ENCODE peak calls at places on chromosomes 16 and 17, in nine cellular contexts. One of them, this sample, is unnamed.
A peak's percentile ranks its signal among the peaks of the same experiment; 100 is the strongest.

GRCh38 chr17:7686221-7687071 is 844 bp downstream of the TP53 start:
- DNase-seq in activated CD4-positive, CD25-positive, alpha-beta regulatory T cell: peak; percentile 65
- DNase-seq in stimulated activated CD4-positive, alpha-beta T cell treated with anti-CD3 and anti-CD28 coated beads, Interleukin-15, amount 100 ng/mL, for 48 hours: peak; percentile 73
- DNase-seq in Peyer's patch: peak; percentile 77
- DNase-seq in activated effector memory CD4-positive, alpha-beta T cell treated with Interleukin-2 at 50 U/mL for 16 hours: peak; percentile 72
- DNase-seq in CD4-positive, alpha-beta T cell: peak; percentile 68
- DNase-seq in stomach: peak; percentile 76
- DNase-seq in ovary: peak; percentile 80
- DNase-seq in cardiac fibroblast: no peak
- DNase-seq in this sample: no peak

GRCh38 chr17:10729334-10730193 is at the start of gene TMEM220:
- DNase-seq in activated CD4-positive, CD25-positive, alpha-beta regulatory T cell: peak; percentile 6
- DNase-seq in stimulated activated CD4-positive, alpha-beta T cell treated with anti-CD3 and anti-CD28 coated beads, Interleukin-15, amount 100 ng/mL, for 48 hours: no peak
- DNase-seq in Peyer's patch: peak; percentile 70
- DNase-seq in activated effector memory CD4-positive, alpha-beta T cell treated with Interleukin-2 at 50 U/mL for 16 hours: no peak
- DNase-seq in CD4-positive, alpha-beta T cell: peak; percentile 23
- DNase-seq in stomach: peak; percentile 82
- DNase-seq in ovary: peak; percentile 81
- DNase-seq in cardiac fibroblast: peak; percentile 84
- DNase-seq in this sample: peak; percentile 90

GRCh38 chr16:65572156-65572555 is 450.3 kb upstream of the CDH11 start:
- DNase-seq in activated CD4-positive, CD25-positive, alpha-beta regulatory T cell: no peak
- DNase-seq in stimulated activated CD4-positive, alpha-beta T cell treated with anti-CD3 and anti-CD28 coated beads, Interleukin-15, amount 100 ng/mL, for 48 hours: no peak
- DNase-seq in Peyer's patch: no peak
- DNase-seq in activated effector memory CD4-positive, alpha-beta T cell treated with Interleukin-2 at 50 U/mL for 16 hours: no peak
- DNase-seq in CD4-positive, alpha-beta T cell: no peak
- DNase-seq in stomach: no peak
- DNase-seq in ovary: no peak
- DNase-seq in cardiac fibroblast: peak; percentile 78
- DNase-seq in this sample: no peak

GRCh38 chr16:85174871-85175723 is 62.8 kb upstream of the CIBAR2 start:
- DNase-seq in activated CD4-positive, CD25-positive, alpha-beta regulatory T cell: no peak
- DNase-seq in stimulated activated CD4-positive, alpha-beta T cell treated with anti-CD3 and anti-CD28 coated beads, Interleukin-15, amount 100 ng/mL, for 48 hours: no peak
- DNase-seq in Peyer's patch: no peak
- DNase-seq in activated effector memory CD4-positive, alpha-beta T cell treated with Interleukin-2 at 50 U/mL for 16 hours: no peak
- DNase-seq in CD4-positive, alpha-beta T cell: no peak
- DNase-seq in stomach: no peak
- DNase-seq in ovary: no peak
- DNase-seq in cardiac fibroblast: no peak
- DNase-seq in this sample: no peak

GRCh38 chr17:57697891-57698708 is 47.0 kb downstream of the CCDC182 start:
- DNase-seq in activated CD4-positive, CD25-positive, alpha-beta regulatory T cell: no peak
- DNase-seq in stimulated activated CD4-positive, alpha-beta T cell treated with anti-CD3 and anti-CD28 coated beads, Interleukin-15, amount 100 ng/mL, for 48 hours: no peak
- DNase-seq in Peyer's patch: no peak
- DNase-seq in activated effector memory CD4-positive, alpha-beta T cell treated with Interleukin-2 at 50 U/mL for 16 hours: no peak
- DNase-seq in CD4-positive, alpha-beta T cell: no peak
- DNase-seq in stomach: no peak
- DNase-seq in ovary: no peak
- DNase-seq in cardiac fibroblast: no peak
- DNase-seq in this sample: no peak

GRCh38 chr17:36918260-36918691 is 19.0 kb upstream of the LHX1 start:
- DNase-seq in activated CD4-positive, CD25-positive, alpha-beta regulatory T cell: no peak
- DNase-seq in stimulated activated CD4-positive, alpha-beta T cell treated with anti-CD3 and anti-CD28 coated beads, Interleukin-15, amount 100 ng/mL, for 48 hours: no peak
- DNase-seq in Peyer's patch: no peak
- DNase-seq in activated effector memory CD4-positive, alpha-beta T cell treated with Interleukin-2 at 50 U/mL for 16 hours: no peak
- DNase-seq in CD4-positive, alpha-beta T cell: no peak
- DNase-seq in stomach: no peak
- DNase-seq in ovary: no peak
- DNase-seq in cardiac fibroblast: peak; percentile 52
- DNase-seq in this sample: no peak

GRCh38 chr16:2595376-2596200 is 57.8 kb downstream of the PDPK1 start:
- DNase-seq in activated CD4-positive, CD25-positive, alpha-beta regulatory T cell: no peak
- DNase-seq in stimulated activated CD4-positive, alpha-beta T cell treated with anti-CD3 and anti-CD28 coated beads, Interleukin-15, amount 100 ng/mL, for 48 hours: no peak
- DNase-seq in Peyer's patch: no peak
- DNase-seq in activated effector memory CD4-positive, alpha-beta T cell treated with Interleukin-2 at 50 U/mL for 16 hours: no peak
- DNase-seq in CD4-positive, alpha-beta T cell: no peak
- DNase-seq in stomach: no peak
- DNase-seq in ovary: no peak
- DNase-seq in cardiac fibroblast: no peak
- DNase-seq in this sample: no peak

GRCh38 chr17:32142857-32143524 is 689 bp downstream of the RHOT1 start:
- DNase-seq in activated CD4-positive, CD25-positive, alpha-beta regulatory T cell: no peak
- DNase-seq in stimulated activated CD4-positive, alpha-beta T cell treated with anti-CD3 and anti-CD28 coated beads, Interleukin-15, amount 100 ng/mL, for 48 hours: no peak
- DNase-seq in Peyer's patch: peak; percentile 31
- DNase-seq in activated effector memory CD4-positive, alpha-beta T cell treated with Interleukin-2 at 50 U/mL for 16 hours: no peak
- DNase-seq in CD4-positive, alpha-beta T cell: no peak
- DNase-seq in stomach: peak; percentile 88
- DNase-seq in ovary: peak; percentile 33
- DNase-seq in cardiac fibroblast: peak; percentile 78
- DNase-seq in this sample: no peak

GRCh38 chr17:56153215-56153614 is at the start of gene ANKFN1:
- DNase-seq in activated CD4-positive, CD25-positive, alpha-beta regulatory T cell: no peak
- DNase-seq in stimulated activated CD4-positive, alpha-beta T cell treated with anti-CD3 and anti-CD28 coated beads, Interleukin-15, amount 100 ng/mL, for 48 hours: no peak
- DNase-seq in Peyer's patch: no peak
- DNase-seq in activated effector memory CD4-positive, alpha-beta T cell treated with Interleukin-2 at 50 U/mL for 16 hours: no peak
- DNase-seq in CD4-positive, alpha-beta T cell: no peak
- DNase-seq in stomach: no peak
- DNase-seq in ovary: no peak
- DNase-seq in cardiac fibroblast: no peak
- DNase-seq in this sample: no peak

GRCh38 chr17:19250421-19251141 is 13.4 kb downstream of the EPN2 start:
- DNase-seq in activated CD4-positive, CD25-positive, alpha-beta regulatory T cell: no peak
- DNase-seq in stimulated activated CD4-positive, alpha-beta T cell treated with anti-CD3 and anti-CD28 coated beads, Interleukin-15, amount 100 ng/mL, for 48 hours: no peak
- DNase-seq in Peyer's patch: no peak
- DNase-seq in activated effector memory CD4-positive, alpha-beta T cell treated with Interleukin-2 at 50 U/mL for 16 hours: no peak
- DNase-seq in CD4-positive, alpha-beta T cell: no peak
- DNase-seq in stomach: no peak
- DNase-seq in ovary: no peak
- DNase-seq in cardiac fibroblast: no peak
- DNase-seq in this sample: no peak